ENCODE peak calls at places on chromosomes 7 and 10, in four cellular contexts. V is neural progenitor cell, K is fibroblast of lung, X is epithelial cell of esophagus. H is an unnamed sample.

GRCh38 chr7:81983421-81983820 is 213.6 kb upstream of the HGF start:
- DNase-seq in V (no peak), K (no peak), X (no peak), H (no peak)

GRCh38 chr10:106436123-106436740 is 728.3 kb downstream of the SORCS1 start:
- DNase-seq in V (no peak), K (no peak), X (peak), H (peak)

GRCh38 chr7:137545059-137545730 is 201.7 kb upstream of the PTN start:
- DNase-seq in V (no peak), K (no peak), X (no peak), H (peak)

GRCh38 chr10:132910901-132911711 is 31.3 kb downstream of the CFAP46 start:
- DNase-seq in V (no peak), K (no peak), X (no peak), H (no peak)

GRCh38 chr10:44193156-44193555 is 191.7 kb downstream of the CXCL12 start:
- DNase-seq in V (no peak), K (no peak), X (no peak), H (no peak)

GRCh38 chr10:90779573-90779972 is 78.3 kb downstream of the HTR7 start:
- DNase-seq in V (peak), K (peak), X (peak), H (no peak)

GRCh38 chr10:114520453-114520852 is 116.2 kb upstream of the AFAP1L2 start:
- DNase-seq in V (no peak), K (peak), X (peak), H (peak)

GRCh38 chr10:72810976-72811375 is 82.6 kb upstream of the OIT3 start:
- DNase-seq in V (no peak), K (no peak), X (no peak), H (no peak)

GRCh38 chr7:4189151-4189570 is 492.9 kb upstream of the FOXK1 start:
- DNase-seq in V (peak), K (peak), X (peak), H (peak)

GRCh38 chr10:124319926-124320391 is 98.8 kb downstream of the OAT start:
- DNase-seq in V (no peak), K (no peak), X (no peak), H (peak)

GRCh38 chr10:101940916-101941315 is 97.3 kb upstream of the KCNIP2 start:
- DNase-seq in V (no peak), K (no peak), X (peak), H (no peak)

GRCh38 chr10:14181197-14181936 is 149.4 kb downstream of the FRMD4A start:
- DNase-seq in V (no peak), K (no peak), X (no peak), H (no peak)

GRCh38 chr10:86632009-86632800 is 22.1 kb upstream of the OPN4 start:
- DNase-seq in V (peak), K (peak), X (no peak), H (no peak)

GRCh38 chr10:77925410-77925794 is 1.2 kb downstream of the DLG5 start:
- DNase-seq in V (no peak), K (peak), X (no peak), H (peak)

GRCh38 chr10:102624751-102625330 is 19.4 kb upstream of the TRIM8 start:
- DNase-seq in V (no peak), K (no peak), X (peak), H (peak)

GRCh38 chr10:7281429-7281828 is 129.4 kb downstream of the SFMBT2 start:
- DNase-seq in V (no peak), K (no peak), X (no peak), H (no peak)

GRCh38 chr10:36721851-36722250 is 403.5 kb upstream of the ANKRD30A start:
- DNase-seq in V (no peak), K (no peak), X (no peak), H (peak)

GRCh38 chr10:133252223-133252552 is 14.5 kb downstream of the VENTX start:
- DNase-seq in V (no peak), K (no peak), X (no peak), H (no peak)

GRCh38 chr7:120729300-120729699 is 128.6 kb downstream of the TSPAN12 start:
- DNase-seq in V (no peak), K (peak), X (no peak), H (peak)

GRCh38 chr7:120723465-120724385 is 134.2 kb downstream of the TSPAN12 start:
- DNase-seq in V (no peak), K (no peak), X (no peak), H (no peak)

GRCh38 chr7:120724448-120724847 is 133.5 kb downstream of the TSPAN12 start:
- DNase-seq in V (no peak), K (no peak), X (peak), H (no peak)

GRCh38 chr7:120731276-120731675 is 126.7 kb downstream of the TSPAN12 start:
- DNase-seq in V (no peak), K (no peak), X (no peak), H (no peak)

DNA sequence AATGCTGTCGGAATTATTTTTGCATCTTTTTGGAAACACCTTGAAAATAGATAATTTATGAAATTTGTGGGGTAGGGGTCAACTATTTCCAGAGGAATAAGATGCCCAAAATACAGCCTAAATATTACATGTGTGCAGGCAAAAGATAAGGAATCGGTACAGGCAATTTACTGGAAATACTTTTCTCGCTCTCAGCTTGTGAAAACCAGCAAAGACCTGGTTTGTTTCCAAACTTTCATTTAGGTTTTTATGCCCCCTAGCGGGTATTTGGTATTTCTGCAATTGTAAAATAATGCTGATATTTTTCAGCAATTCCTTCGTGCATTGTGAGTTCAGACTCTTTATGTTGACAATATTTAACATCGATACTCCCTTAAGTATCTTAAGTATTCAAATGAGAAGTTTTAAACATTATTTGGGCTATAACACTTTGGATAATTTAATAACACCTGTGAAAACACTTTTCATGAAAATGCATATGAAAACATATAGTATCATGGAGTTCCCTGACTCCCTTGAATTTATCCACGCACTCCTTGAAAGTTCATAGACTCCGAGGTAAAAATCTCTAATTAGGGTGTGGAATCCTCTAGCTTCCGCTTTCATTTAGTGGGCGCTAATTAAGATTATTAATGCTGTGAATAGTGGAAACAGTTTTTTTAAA is 132.4 kb downstream of the TSPAN12 start:
- DNase-seq in V (peak), K (peak), X (peak), H (peak)
- H3K4me3 ChIP-seq in V (no peak), K (no peak), X (no peak), H (no peak)

GRCh38 chr10:119643306-119644214 is 7.6 kb upstream of the BAG3 start:
- DNase-seq in V (no peak), K (peak), X (no peak), H (no peak)
- TF ChIP-seq CTCF in V (no peak), K (no peak), X (no peak), H (no peak)

DNA sequence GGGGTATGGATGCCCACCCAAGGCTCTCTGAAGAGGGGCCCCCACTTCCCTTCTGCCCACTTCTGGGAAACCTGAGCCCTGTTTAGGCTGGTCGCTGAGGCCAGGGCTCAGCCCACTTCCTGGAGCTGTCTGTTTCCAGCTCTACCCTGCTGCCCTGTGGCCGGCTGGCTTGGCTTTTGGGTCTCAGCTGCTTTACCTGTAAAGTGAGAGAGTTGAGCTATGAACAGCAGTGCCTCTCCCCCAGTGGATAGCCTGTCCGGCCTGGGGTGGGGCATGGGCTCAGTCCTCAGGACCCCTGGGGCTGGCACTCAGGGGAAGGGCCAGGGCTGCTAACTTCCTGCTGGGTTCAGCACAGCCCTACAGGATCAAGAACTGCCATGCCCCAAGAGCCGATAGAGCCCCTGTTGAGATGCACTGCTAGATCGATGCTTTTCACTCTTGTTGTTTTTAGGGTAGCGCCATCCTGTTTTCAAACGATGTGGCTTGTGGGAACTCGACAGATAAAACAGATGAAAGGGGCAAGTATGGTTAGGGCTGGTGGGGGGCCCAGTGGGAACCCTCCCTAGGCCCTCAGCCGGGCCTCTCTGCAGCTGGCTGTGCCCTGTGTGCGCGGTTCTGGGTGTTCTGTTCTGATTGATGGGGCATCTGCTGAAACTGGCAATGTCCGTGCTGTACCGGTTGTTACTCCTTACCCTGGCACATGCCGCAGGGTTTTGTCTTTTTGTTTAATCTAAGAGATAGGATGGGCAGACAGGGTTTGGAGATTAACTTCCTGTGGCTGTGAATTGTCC is 9.9 kb upstream of the SFRP5 start:
- DNase-seq in V (no peak), K (no peak), X (no peak), H (no peak)
- H3K4me3 ChIP-seq in V (no peak), K (no peak), X (no peak), H (no peak)

GRCh38 chr10:79126351-79126750 is 57.6 kb downstream of the ZMIZ1 start:
- DNase-seq in V (no peak), K (no peak), X (no peak), H (no peak)

GRCh38 chr10:79128923-79129305 is 60.1 kb downstream of the ZMIZ1 start:
- DNase-seq in V (no peak), K (no peak), X (no peak), H (no peak)

GRCh38 chr10:79129361-79129997 is 60.7 kb downstream of the ZMIZ1 start:
- DNase-seq in V (peak), K (peak), X (no peak), H (peak)

GRCh38 chr10:79128241-79128922 is 59.6 kb downstream of the ZMIZ1 start:
- DNase-seq in V (no peak), K (no peak), X (no peak), H (no peak)

GRCh38 chr10:79127151-79127961 is 58.6 kb downstream of the ZMIZ1 start:
- DNase-seq in V (peak), K (peak), X (peak), H (peak)
- TF ChIP-seq CTCF in V (no peak), K (no peak), X (no peak), H (no peak)

GRCh38 chr7:157875230-157876179 is 538.7 kb downstream of the DNAJB6 start:
- DNase-seq in V (peak), K (no peak), X (no peak), H (no peak)
- H3K4me3 ChIP-seq in V (no peak), K (no peak), X (no peak), H (no peak)